ENCODE peak calls at places on chromosomes 7 and 10, in six cellular contexts. M is fibroblast of lung, O is GM23338, E is AG04449, K is heart left ventricle, B is right atrium auricular region. J is an unnamed sample.

GRCh38 chr10:44804661-44805060 is 106.5 kb upstream of the TMEM72 start:
- DNase-seq in M (peak), O (no peak), E (no peak), K (no peak), B (no peak), J (peak)

GRCh38 chr10:3036155-3036554 is 31.2 kb upstream of the PFKP start:
- DNase-seq in M (no peak), O (no peak), E (no peak), K (no peak), B (no peak), J (no peak)

GRCh38 chr10:73655990-73656298 is at the start of gene SYNPO2L:
- DNase-seq in M (no peak), O (no peak), E (no peak), K (peak), B (no peak), J (no peak)

GRCh38 chr10:70648427-70648826 is 23.9 kb upstream of the ADAMTS14 start:
- DNase-seq in M (no peak), O (peak), E (no peak), K (no peak), B (no peak), J (no peak)

GRCh38 chr10:43208147-43209063 is 58.5 kb downstream of the RASGEF1A start:
- DNase-seq in M (no peak), O (no peak), E (no peak), K (peak), B (no peak), J (no peak)

GRCh38 chr10:126921162-126921561 is 15.9 kb downstream of the DOCK1 start:
- DNase-seq in M (no peak), O (no peak), E (no peak), K (no peak), B (no peak), J (no peak)

GRCh38 chr7:77649950-77650349 is 46.3 kb upstream of the RSBN1L start:
- DNase-seq in M (peak), O (peak), E (peak), K (no peak), B (no peak), J (peak)

GRCh38 chr10:112735041-112735690 is 214.9 kb upstream of the TCF7L2 start:
- DNase-seq in M (no peak), O (no peak), E (no peak), K (no peak), B (no peak), J (no peak)

GRCh38 chr7:138345567-138345966 is 114.5 kb upstream of the TRIM24 start:
- DNase-seq in M (no peak), O (no peak), E (no peak), K (no peak), B (no peak), J (no peak)

GRCh38 chr7:117062300-117062699 is 109.0 kb downstream of the ST7 start:
- DNase-seq in M (peak), O (no peak), E (no peak), K (no peak), B (no peak), J (no peak)

GRCh38 chr10:3881622-3882021 is 96.6 kb upstream of the KLF6 start:
- DNase-seq in M (no peak), O (no peak), E (no peak), K (no peak), B (no peak), J (no peak)

GRCh38 chr10:110861930-110862677 is 9.6 kb upstream of the PDCD4 start:
- DNase-seq in M (no peak), O (no peak), E (no peak), K (no peak), B (peak), J (peak)

GRCh38 chr7:47497367-47498096 is 84.4 kb downstream of the TNS3 start:
- DNase-seq in M (no peak), O (no peak), E (no peak), K (no peak), B (no peak), J (no peak)

GRCh38 chr7:74225400-74225799 is 15.6 kb downstream of the LAT2 start:
- DNase-seq in M (no peak), O (no peak), E (no peak), K (no peak), B (no peak), J (no peak)

GRCh38 chr7:139711991-139712753 is 65.6 kb downstream of the HIPK2 start:
- DNase-seq in M (no peak), O (peak), E (no peak), K (no peak), B (peak), J (no peak)

GRCh38 chr10:2882628-2883027 is 184.7 kb upstream of the PFKP start:
- DNase-seq in M (no peak), O (no peak), E (no peak), K (no peak), B (no peak), J (no peak)

GRCh38 chr7:130912086-130912909 is 178.3 kb upstream of the KLF14 start:
- DNase-seq in M (peak), O (no peak), E (no peak), K (no peak), B (peak), J (peak)

GRCh38 chr7:151864561-151864960 is 12.4 kb downstream of the PRKAG2 start:
- DNase-seq in M (no peak), O (no peak), E (no peak), K (no peak), B (no peak), J (no peak)

GRCh38 chr7:28956608-28957063 is 1.5 kb downstream of the TRIL start:
- DNase-seq in M (peak), O (peak), E (no peak), K (peak), B (no peak), J (peak)

GRCh38 chr7:123712619-123713018 is 36.2 kb downstream of the WASL start:
- DNase-seq in M (peak), O (no peak), E (peak), K (no peak), B (no peak), J (peak)

GRCh38 chr10:75544923-75545322 is 113.5 kb downstream of the LRMDA start:
- DNase-seq in M (peak), O (no peak), E (no peak), K (no peak), B (no peak), J (no peak)

GRCh38 chr10:130957423-130957822 is 354.1 kb downstream of the TCERG1L start:
- DNase-seq in M (no peak), O (no peak), E (no peak), K (no peak), B (no peak), J (no peak)

GRCh38 chr7:108015740-108016139 is 12.8 kb upstream of the LAMB1 start:
- DNase-seq in M (peak), O (no peak), E (no peak), K (no peak), B (no peak), J (peak)

GRCh38 chr10:96322275-96322674 is 18.0 kb downstream of the DNTT start:
- DNase-seq in M (no peak), O (no peak), E (no peak), K (no peak), B (no peak), J (no peak)

GRCh38 chr10:96325719-96326373 is 21.6 kb downstream of the DNTT start:
- DNase-seq in M (no peak), O (no peak), E (no peak), K (no peak), B (no peak), J (no peak)

GRCh38 chr10:96319754-96320514 is 15.7 kb downstream of the DNTT start:
- DNase-seq in M (peak), O (no peak), E (no peak), K (no peak), B (no peak), J (no peak)

GRCh38 chr10:96324447-96324846 is 20.2 kb downstream of the DNTT start:
- DNase-seq in M (no peak), O (peak), E (no peak), K (no peak), B (no peak), J (no peak)

DNA sequence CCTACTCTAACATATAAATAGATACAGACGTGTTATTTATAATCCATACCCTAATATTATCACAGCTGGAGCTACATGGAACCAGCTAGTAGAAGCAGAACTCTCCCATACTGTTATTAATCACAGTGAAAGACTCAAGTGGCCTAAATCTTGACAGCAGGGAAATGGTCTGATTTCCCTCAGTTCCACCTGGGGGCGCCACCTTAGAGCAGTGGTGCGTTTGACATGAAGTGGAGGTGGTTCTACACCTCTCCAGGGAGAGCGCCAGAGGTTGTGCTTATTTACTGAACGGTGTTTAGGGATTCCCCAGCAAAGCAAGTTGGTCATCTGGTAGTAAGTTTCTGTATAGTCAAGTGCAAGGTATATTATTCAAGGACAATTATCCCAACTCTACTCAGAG is 17.6 kb downstream of the DNTT start:
- DNase-seq in M (no peak), O (peak), E (no peak), K (no peak), B (no peak), J (no peak)
- TF ChIP-seq CTCF in M (no peak), O (peak), E (no peak), K (no peak), B (no peak), J (no peak)

DNA sequence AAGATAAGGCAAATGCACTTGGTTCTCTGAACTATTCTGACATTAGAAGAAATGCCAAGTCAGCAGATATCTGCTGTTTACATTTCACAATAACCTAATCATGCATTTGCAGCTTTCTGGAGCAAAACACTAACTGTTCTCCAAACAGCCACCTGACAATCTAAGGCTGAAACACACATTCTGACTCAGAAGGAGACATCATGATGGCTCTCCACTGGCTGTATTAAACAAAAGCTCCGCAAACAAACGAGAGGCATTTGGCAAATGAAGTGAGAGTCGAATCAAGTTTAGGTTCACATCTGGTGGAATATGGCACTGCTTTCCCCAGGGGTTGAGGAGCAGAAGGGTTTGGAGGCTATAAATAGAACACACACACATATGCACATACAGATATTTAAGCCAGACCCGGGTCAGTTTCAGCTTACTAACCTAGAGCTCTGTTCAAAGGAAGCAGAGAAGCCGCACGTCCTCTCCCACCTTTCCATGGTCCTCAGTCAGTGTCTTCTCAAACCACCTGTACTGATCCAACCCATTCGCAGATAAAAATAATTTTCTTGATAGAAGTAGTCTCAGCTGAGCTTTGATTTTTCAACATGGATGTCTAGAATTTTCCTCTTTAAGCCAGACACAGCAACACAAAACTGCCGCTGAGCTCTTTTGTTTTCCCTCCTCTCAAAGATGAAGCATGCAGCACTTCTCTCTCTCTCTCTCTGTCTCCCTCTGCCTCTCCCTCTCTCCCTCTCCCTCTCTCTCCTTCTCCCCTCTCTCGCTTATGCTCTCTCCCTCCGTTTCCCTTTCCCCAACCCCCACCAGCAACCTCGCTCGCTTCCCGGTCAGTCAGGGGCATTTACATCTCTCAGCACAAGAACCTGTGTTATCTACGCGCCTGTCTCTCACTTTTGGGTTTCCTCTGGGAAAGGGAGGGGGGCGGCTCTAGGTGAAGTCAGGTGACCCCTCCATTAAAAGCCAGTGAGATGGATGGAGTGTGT is 682.8 kb downstream of the MAGI2 start:
- DNase-seq in M (peak), O (peak), E (no peak), K (no peak), B (no peak), J (peak)
- H3K4me3 ChIP-seq in M (peak), O (peak), E (peak), K (peak), B (peak), J (peak)

DNA sequence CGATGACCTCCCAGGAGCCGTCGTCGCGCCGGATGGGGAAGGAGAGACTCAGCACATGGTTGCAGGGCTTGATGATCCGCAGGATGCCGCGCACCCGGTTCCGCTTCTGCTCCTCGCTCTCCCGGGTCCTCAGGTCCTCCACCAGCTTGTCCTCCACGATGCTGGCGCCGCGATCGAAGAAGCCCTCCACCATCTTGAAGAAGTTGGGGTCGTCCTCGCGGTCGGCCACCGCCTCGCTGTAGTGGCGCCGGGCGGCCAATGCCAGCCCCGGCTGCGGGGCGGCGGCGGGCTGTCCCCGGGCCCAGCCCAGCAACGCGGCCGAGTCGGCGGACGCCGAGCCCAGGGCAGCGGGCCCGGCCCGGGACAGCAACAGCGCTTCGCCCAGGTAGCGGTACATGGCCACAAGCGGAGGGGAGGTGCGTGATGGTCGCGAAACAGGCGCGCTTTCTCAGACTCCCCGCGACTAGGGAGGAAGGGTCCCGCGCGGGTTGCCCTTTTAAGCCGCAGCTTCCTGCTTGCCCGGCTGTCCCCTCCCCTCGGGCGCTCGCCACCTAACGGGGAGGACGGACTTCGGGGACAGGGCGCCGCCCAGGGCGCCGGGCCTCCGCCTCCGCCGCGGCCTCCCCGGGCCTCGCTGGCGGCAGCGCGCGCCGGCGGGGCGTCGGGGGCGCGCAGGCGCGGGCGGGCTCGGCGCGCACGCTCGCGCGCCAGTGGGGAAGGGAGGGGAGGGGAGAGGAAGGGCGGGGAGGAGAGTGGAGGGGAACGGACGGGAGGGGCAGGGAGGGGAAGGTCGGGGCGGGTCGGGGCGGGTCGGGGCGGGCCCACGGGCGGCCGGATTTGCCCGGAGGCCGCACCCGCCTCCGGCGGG is at the start of the genes GLUD1 and SHLD2:
- DNase-seq in M (peak), O (peak), E (no peak), K (peak), B (peak), J (peak)
- TF ChIP-seq CTCF in M (no peak), O (no peak), E (no peak), K (no peak), B (no peak), J (no peak)

DNA sequence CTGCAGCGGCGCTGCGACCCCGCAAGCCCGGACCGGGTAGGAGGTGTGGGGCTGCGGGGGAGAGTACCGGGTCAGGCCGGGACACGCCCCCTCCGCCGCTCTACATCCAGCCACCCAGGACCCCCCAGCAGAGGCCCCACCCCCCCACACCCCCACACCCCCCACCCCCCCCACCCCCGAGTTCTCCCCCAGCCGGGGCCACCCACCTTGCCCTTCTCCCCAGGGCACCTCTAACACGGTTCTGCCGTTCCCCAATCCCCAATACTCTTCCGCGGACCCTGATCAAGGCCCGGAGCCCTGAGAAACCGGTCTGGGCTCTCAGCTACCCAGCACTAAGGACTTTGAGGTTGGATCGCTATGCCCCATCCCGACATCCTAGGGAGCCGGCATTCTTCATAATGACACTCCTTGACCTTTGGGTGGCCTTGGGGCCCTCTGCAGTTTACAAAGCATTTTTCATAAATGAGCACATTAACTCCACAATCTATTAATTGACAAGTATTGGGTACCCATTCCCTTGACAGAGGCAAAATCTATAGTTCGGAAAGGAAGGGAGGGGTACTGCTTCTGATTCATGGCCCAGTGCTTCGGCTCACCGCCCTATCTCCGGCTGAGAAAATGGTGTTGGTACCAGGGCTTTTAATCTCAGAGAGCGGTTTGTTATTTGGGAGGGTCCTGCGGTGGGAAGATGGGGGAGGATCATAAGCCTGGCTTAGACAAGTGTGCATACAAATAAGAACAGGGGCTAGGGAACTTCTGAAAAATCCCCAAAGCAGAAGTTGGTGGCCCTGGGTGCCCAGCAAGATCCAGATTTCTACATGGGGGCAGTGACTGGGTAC is 3.4 kb downstream of the IMPDH1 start:
- DNase-seq in M (no peak), O (peak), E (no peak), K (no peak), B (no peak), J (no peak)
- H3K4me3 ChIP-seq in M (peak), O (peak), E (peak), K (peak), B (peak), J (peak)

GRCh38 chr10:127940866-127941640 is 34.1 kb downstream of the PTPRE start:
- DNase-seq in M (no peak), O (peak), E (no peak), K (no peak), B (peak), J (no peak)
- TF ChIP-seq CTCF in M (no peak), O (no peak), E (no peak), K (no peak), B (no peak), J (no peak)

GRCh38 chr10:96612052-96612830 is 25.4 kb upstream of the TM9SF3 start:
- DNase-seq in M (no peak), O (no peak), E (no peak), K (no peak), B (no peak), J (no peak)
- H3K4me3 ChIP-seq in M (no peak), O (no peak), E (no peak), K (no peak), B (no peak), J (no peak)

DNA sequence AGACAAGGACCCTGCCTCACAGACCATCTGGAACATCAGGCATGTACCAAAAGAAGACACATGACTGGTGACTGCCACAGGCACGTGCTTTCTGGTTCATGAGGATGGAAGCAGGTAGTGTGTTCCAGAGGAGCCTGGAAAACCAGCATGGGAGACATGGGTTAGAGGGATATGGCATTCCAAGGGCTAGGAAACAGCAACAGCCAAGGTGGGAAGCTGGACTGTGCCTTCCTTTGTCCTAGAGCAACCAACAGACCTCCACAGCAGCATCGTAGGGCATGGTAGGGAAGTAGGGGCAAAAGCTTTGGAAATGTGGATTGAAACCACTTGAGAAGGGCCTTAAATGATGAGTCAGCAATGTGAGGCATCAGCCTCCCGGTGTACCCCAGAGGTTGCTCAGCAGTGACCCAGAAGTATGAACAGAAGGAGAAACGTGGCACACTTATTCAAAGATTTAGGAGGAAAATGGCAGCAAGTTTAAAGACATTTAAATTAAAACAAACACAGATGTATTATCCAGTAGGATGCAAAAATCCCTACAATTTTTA is 51.0 kb downstream of the PRLHR start:
- DNase-seq in M (no peak), O (no peak), E (no peak), K (no peak), B (no peak), J (no peak)
- TF ChIP-seq CTCF in M (no peak), O (no peak), E (no peak), K (no peak), B (no peak), J (no peak)

GRCh38 chr7:44882899-44883298 is 2.4 kb downstream of the PURB start:
- DNase-seq in M (peak), O (no peak), E (no peak), K (no peak), B (no peak), J (no peak)

GRCh38 chr7:44881066-44881600 is 4.2 kb downstream of the PURB start:
- DNase-seq in M (no peak), O (no peak), E (no peak), K (no peak), B (no peak), J (peak)

GRCh38 chr7:44883961-44884360 is 1.4 kb downstream of the PURB start:
- DNase-seq in M (no peak), O (no peak), E (no peak), K (no peak), B (no peak), J (no peak)

GRCh38 chr7:44880317-44881018 is 4.9 kb downstream of the PURB start:
- DNase-seq in M (no peak), O (no peak), E (no peak), K (no peak), B (no peak), J (no peak)

DNA sequence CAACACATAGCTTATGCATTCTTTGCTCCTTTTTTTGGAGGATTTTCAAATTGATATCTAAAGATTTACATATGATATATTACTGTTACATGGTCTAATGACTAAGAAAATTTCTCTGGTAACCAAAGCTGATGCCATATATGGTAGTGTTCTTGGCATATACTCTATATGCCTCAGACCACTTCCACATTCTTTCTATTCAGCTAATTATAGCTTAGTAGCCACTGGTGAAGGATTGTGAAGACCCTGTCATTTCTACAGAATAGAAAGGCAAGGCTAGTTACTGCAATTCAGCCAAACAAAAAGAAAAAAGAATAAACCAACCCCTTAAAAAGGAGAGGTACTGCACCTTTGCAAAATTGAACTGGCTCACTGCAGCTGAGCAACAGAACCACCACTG is 3.7 kb downstream of the PURB start:
- DNase-seq in M (peak), O (no peak), E (peak), K (no peak), B (no peak), J (peak)
- H3K4me3 ChIP-seq in M (peak), O (peak), E (peak), K (peak), B (peak), J (peak)